ENCODE peak calls at places on chromosomes 13 and 19, in five cellular contexts. One of them, this sample, is unnamed.

GRCh38 chr19:47523473-47523872 is 8.6 kb upstream of the NAPA start:
- DNase-seq in fibroblast of pulmonary artery: no peak
- DNase-seq in AG04450: no peak
- DNase-seq in pancreas: no peak
- DNase-seq in lung: no peak
- DNase-seq in this sample: no peak

GRCh38 chr19:18379803-18380747 is 5.9 kb upstream of the GDF15 start:
- DNase-seq in fibroblast of pulmonary artery: peak
- DNase-seq in AG04450: peak
- DNase-seq in pancreas: peak
- DNase-seq in lung: peak
- DNase-seq in this sample: no peak

GRCh38 chr19:2477141-2477710 is 1.3 kb downstream of the GADD45B start:
- DNase-seq in fibroblast of pulmonary artery: no peak
- DNase-seq in AG04450: no peak
- DNase-seq in pancreas: peak
- DNase-seq in lung: peak
- DNase-seq in this sample: no peak

GRCh38 chr19:23461120-23461519 is 65.8 kb upstream of the ZNF91 start:
- DNase-seq in fibroblast of pulmonary artery: no peak
- DNase-seq in AG04450: no peak
- DNase-seq in pancreas: no peak
- DNase-seq in lung: no peak
- DNase-seq in this sample: no peak

GRCh38 chr19:1232652-1233360 is 5.0 kb downstream of the CBARP start:
- DNase-seq in fibroblast of pulmonary artery: peak
- DNase-seq in AG04450: no peak
- DNase-seq in pancreas: no peak
- DNase-seq in lung: no peak
- DNase-seq in this sample: no peak

GRCh38 chr19:1748115-1748702 is 5.1 kb upstream of the ONECUT3 start:
- DNase-seq in fibroblast of pulmonary artery: no peak
- DNase-seq in AG04450: no peak
- DNase-seq in pancreas: no peak
- DNase-seq in lung: no peak
- DNase-seq in this sample: no peak

GRCh38 chr13:41802684-41803554 is 158.0 kb downstream of the VWA8 start:
- DNase-seq in fibroblast of pulmonary artery: peak
- DNase-seq in AG04450: peak
- DNase-seq in pancreas: no peak
- DNase-seq in lung: no peak
- DNase-seq in this sample: peak

GRCh38 chr13:52405369-52405766 is 604 bp downstream of the THSD1 start:
- DNase-seq in fibroblast of pulmonary artery: no peak
- DNase-seq in AG04450: no peak
- DNase-seq in pancreas: no peak
- DNase-seq in lung: no peak
- DNase-seq in this sample: no peak

GRCh38 chr19:10602330-10603083 is 15.4 kb upstream of the AP1M2 start:
- DNase-seq in fibroblast of pulmonary artery: peak
- DNase-seq in AG04450: no peak
- DNase-seq in pancreas: peak
- DNase-seq in lung: peak
- DNase-seq in this sample: no peak

GRCh38 chr19:41753159-41753558 is 2.2 kb upstream of the CEACAM6 start:
- DNase-seq in fibroblast of pulmonary artery: peak
- DNase-seq in AG04450: no peak
- DNase-seq in pancreas: peak
- DNase-seq in lung: peak
- DNase-seq in this sample: no peak

GRCh38 chr19:28731577-28731976 is 481.4 kb downstream of the UQCRFS1 start:
- DNase-seq in fibroblast of pulmonary artery: no peak
- DNase-seq in AG04450: no peak
- DNase-seq in pancreas: no peak
- DNase-seq in lung: no peak
- DNase-seq in this sample: no peak

GRCh38 chr19:28727133-28727834 is 485.7 kb downstream of the UQCRFS1 start:
- DNase-seq in fibroblast of pulmonary artery: peak
- DNase-seq in AG04450: no peak
- DNase-seq in pancreas: peak
- DNase-seq in lung: no peak
- DNase-seq in this sample: no peak

GRCh38 chr19:28727835-28728159 is 485.2 kb downstream of the UQCRFS1 start:
- DNase-seq in fibroblast of pulmonary artery: no peak
- DNase-seq in AG04450: no peak
- DNase-seq in pancreas: no peak
- DNase-seq in lung: no peak
- DNase-seq in this sample: no peak

GRCh38 chr19:28726533-28726932 is 486.4 kb downstream of the UQCRFS1 start:
- DNase-seq in fibroblast of pulmonary artery: no peak
- DNase-seq in AG04450: no peak
- DNase-seq in pancreas: no peak
- DNase-seq in lung: no peak
- DNase-seq in this sample: no peak

DNA sequence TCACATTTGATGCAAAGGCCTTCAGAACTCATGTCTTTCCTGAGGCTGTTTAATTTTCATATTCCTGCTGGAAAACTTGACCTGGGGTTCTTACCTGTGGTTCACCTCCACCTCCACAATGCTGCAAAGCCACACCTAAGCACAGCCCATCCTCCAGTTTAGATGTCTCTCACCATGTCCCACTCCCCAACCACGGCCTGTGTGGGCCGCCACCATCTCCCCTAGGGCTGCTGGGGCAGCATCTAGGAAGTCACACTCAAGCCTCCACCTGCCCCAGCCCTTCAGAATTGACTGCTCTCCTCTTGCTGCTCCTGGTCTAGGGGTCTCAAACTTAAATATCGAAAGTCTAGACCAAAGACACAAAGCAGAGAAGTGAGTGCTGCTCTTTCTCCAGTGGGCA is 481.8 kb downstream of the UQCRFS1 start:
- DNase-seq in fibroblast of pulmonary artery: no peak
- DNase-seq in AG04450: no peak
- DNase-seq in pancreas: no peak
- DNase-seq in lung: no peak
- DNase-seq in this sample: no peak
- H3K4me3 ChIP-seq in fibroblast of pulmonary artery: no peak
- H3K4me3 ChIP-seq in AG04450: no peak
- H3K4me3 ChIP-seq in pancreas: no peak
- H3K4me3 ChIP-seq in lung: no peak
- H3K4me3 ChIP-seq in this sample: no peak

GRCh38 chr13:39038569-39038898 is 278 bp downstream of the NHLRC3 start:
- DNase-seq in fibroblast of pulmonary artery: no peak
- DNase-seq in AG04450: no peak
- DNase-seq in pancreas: peak
- DNase-seq in lung: peak
- DNase-seq in this sample: no peak

GRCh38 chr13:39036212-39036611 is 1.7 kb downstream of the PROSER1 start:
- DNase-seq in fibroblast of pulmonary artery: peak
- DNase-seq in AG04450: no peak
- DNase-seq in pancreas: no peak
- DNase-seq in lung: no peak
- DNase-seq in this sample: no peak

GRCh38 chr13:39037880-39038568 is at the start of the genes NHLRC3 and PROSER1:
- DNase-seq in fibroblast of pulmonary artery: peak
- DNase-seq in AG04450: peak
- DNase-seq in pancreas: peak
- DNase-seq in lung: peak
- DNase-seq in this sample: peak

GRCh38 chr13:39039033-39039432 is 777 bp downstream of the NHLRC3 start:
- DNase-seq in fibroblast of pulmonary artery: no peak
- DNase-seq in AG04450: no peak
- DNase-seq in pancreas: no peak
- DNase-seq in lung: no peak
- DNase-seq in this sample: no peak

GRCh38 chr13:39037410-39037879 is 444 bp downstream of the PROSER1 start:
- DNase-seq in fibroblast of pulmonary artery: no peak
- DNase-seq in AG04450: no peak
- DNase-seq in pancreas: no peak
- DNase-seq in lung: peak
- DNase-seq in this sample: no peak
- TF ChIP-seq CTCF in fibroblast of pulmonary artery: no peak
- TF ChIP-seq CTCF in AG04450: no peak
- TF ChIP-seq CTCF in pancreas: no peak
- TF ChIP-seq CTCF in lung: no peak
- TF ChIP-seq CTCF in this sample: no peak

GRCh38 chr13:48410199-48410598 is 2.7 kb downstream of the LPAR6 start:
- DNase-seq in fibroblast of pulmonary artery: no peak
- DNase-seq in AG04450: no peak
- DNase-seq in pancreas: no peak
- DNase-seq in lung: no peak
- DNase-seq in this sample: no peak
- H3K4me3 ChIP-seq in fibroblast of pulmonary artery: peak
- H3K4me3 ChIP-seq in AG04450: peak
- H3K4me3 ChIP-seq in pancreas: peak
- H3K4me3 ChIP-seq in lung: no peak
- H3K4me3 ChIP-seq in this sample: no peak

DNA sequence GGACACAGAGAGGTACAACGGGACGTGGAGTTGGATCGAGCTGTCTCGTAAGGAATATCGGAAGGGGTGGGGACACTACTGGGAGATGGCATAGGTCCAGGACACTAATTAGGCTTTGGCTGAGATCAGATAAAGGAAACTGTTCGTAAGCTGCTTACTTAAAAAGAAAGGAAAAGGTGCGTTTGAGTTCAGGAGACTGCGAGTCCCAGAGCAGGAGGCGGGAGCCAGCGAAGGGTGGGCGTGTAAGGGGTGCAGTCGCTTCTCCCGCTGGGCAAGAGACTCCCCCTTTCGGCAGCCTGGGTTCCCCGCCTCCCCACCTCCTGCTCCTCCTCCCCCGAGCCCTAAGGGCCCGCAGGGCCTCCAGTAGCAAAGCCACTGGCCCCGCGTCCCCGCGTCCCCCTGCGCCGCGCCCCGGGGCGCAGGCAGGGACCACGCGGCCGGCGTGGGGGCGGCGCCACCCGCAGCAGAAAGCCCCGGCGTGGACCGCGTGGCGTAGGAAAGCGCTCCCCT is 571 bp downstream of the ABCC4 start:
- DNase-seq in fibroblast of pulmonary artery: peak
- DNase-seq in AG04450: peak
- DNase-seq in pancreas: peak
- DNase-seq in lung: peak
- DNase-seq in this sample: no peak
- TF ChIP-seq CTCF in fibroblast of pulmonary artery: peak
- TF ChIP-seq CTCF in AG04450: peak
- TF ChIP-seq CTCF in pancreas: no peak
- TF ChIP-seq CTCF in lung: no peak
- TF ChIP-seq CTCF in this sample: peak

GRCh38 chr19:5489511-5489910 is 34.3 kb downstream of the ZNRF4 start:
- DNase-seq in fibroblast of pulmonary artery: no peak
- DNase-seq in AG04450: no peak
- DNase-seq in pancreas: no peak
- DNase-seq in lung: no peak
- DNase-seq in this sample: no peak

GRCh38 chr19:5494780-5495179 is 39.6 kb downstream of the ZNRF4 start:
- DNase-seq in fibroblast of pulmonary artery: no peak
- DNase-seq in AG04450: no peak
- DNase-seq in pancreas: no peak
- DNase-seq in lung: no peak
- DNase-seq in this sample: no peak

GRCh38 chr19:5491565-5491964 is 36.3 kb downstream of the ZNRF4 start:
- DNase-seq in fibroblast of pulmonary artery: no peak
- DNase-seq in AG04450: no peak
- DNase-seq in pancreas: no peak
- DNase-seq in lung: no peak
- DNase-seq in this sample: no peak

GRCh38 chr19:5492813-5493409 is 37.7 kb downstream of the ZNRF4 start:
- DNase-seq in fibroblast of pulmonary artery: no peak
- DNase-seq in AG04450: no peak
- DNase-seq in pancreas: no peak
- DNase-seq in lung: no peak
- DNase-seq in this sample: no peak

GRCh38 chr19:5492281-5492812 is 37.1 kb downstream of the ZNRF4 start:
- DNase-seq in fibroblast of pulmonary artery: no peak
- DNase-seq in AG04450: no peak
- DNase-seq in pancreas: no peak
- DNase-seq in lung: no peak
- DNase-seq in this sample: no peak
- H3K4me3 ChIP-seq in fibroblast of pulmonary artery: no peak
- H3K4me3 ChIP-seq in AG04450: no peak
- H3K4me3 ChIP-seq in pancreas: no peak
- H3K4me3 ChIP-seq in lung: no peak
- H3K4me3 ChIP-seq in this sample: no peak

This sample was measured in AG04449.